ENCODE peak calls at places on chromosomes 3 and 15, in eight cellular contexts. Y is PC-9, Q is OCI-LY7, K is cardiac muscle cell, T is upper lobe of right lung, M is astrocyte of the cerebellum, J is left ventricle myocardium inferior, F is GM10248. O is an unnamed sample.
A peak's percentile ranks its signal among the peaks of the same experiment; 100 is the strongest.

GRCh38 chr3:190048831-190049541 is 71.7 kb downstream of the P3H2 start:
- DNase-seq in Q (no peak), Y (no peak), F (no peak), J (no peak), M (peak; percentile 62), T (no peak), K (no peak), O (peak; percentile 27)

GRCh38 chr3:151903501-151903991 is 30.1 kb downstream of the SUCNR1 start:
- DNase-seq in J (no peak), Y (no peak), Q (no peak), F (no peak), K (peak; percentile 20), T (no peak), M (no peak), O (no peak)

GRCh38 chr15:84734794-84735479 is 13.5 kb upstream of the ZNF592 start:
- DNase-seq in K (peak; percentile 43), Y (peak; percentile 84), T (peak; percentile 78), J (peak; percentile 25), Q (peak; percentile 95), M (no peak), F (peak; percentile 66), O (no peak)

GRCh38 chr3:196985954-196986885 is 17.6 kb upstream of the PIGZ start:
- DNase-seq in J (no peak), Y (no peak), K (no peak), T (peak; percentile 30), M (no peak), Q (no peak), F (no peak), O (no peak)

GRCh38 chr15:58472821-58473581 is 41.2 kb downstream of the LIPC start:
- DNase-seq in Q (peak; percentile 24), M (no peak), Y (peak; percentile 14), F (no peak), J (no peak), K (no peak), T (no peak), O (no peak)

GRCh38 chr3:165728924-165729323 is 108.3 kb downstream of the BCHE start:
- DNase-seq in J (no peak), Q (no peak), Y (no peak), K (no peak), F (no peak), M (no peak), T (no peak), O (no peak)

GRCh38 chr3:127077506-127078064 is 94.7 kb downstream of the PLXNA1 start:
- DNase-seq in Q (no peak), M (no peak), K (no peak), J (no peak), F (no peak), Y (no peak), T (peak; percentile 55), O (no peak)

GRCh38 chr3:171225101-171225674 is 198.7 kb upstream of the SLC2A2 start:
- DNase-seq in K (no peak), F (no peak), Q (no peak), J (no peak), Y (no peak), T (no peak), M (no peak), O (no peak)

GRCh38 chr3:136818191-136818850 is 605 bp upstream of the SLC35G2 start:
- DNase-seq in M (no peak), Y (peak; percentile 39), F (peak; percentile 54), J (peak; percentile 38), T (no peak), K (peak; percentile 15), Q (peak; percentile 46), O (peak; percentile 31)

GRCh38 chr15:31158858-31159569 is 57.5 kb upstream of the TRPM1 start:
- DNase-seq in J (peak; percentile 59), K (no peak), F (no peak), T (no peak), Y (no peak), Q (no peak), M (no peak), O (no peak)

GRCh38 chr15:31159837-31160236 is 58.3 kb upstream of the TRPM1 start:
- DNase-seq in J (no peak), Q (no peak), Y (no peak), T (no peak), M (no peak), F (no peak), K (no peak), O (no peak)

GRCh38 chr15:31156226-31156625 is 54.7 kb upstream of the TRPM1 start:
- DNase-seq in Y (no peak), Q (no peak), M (no peak), K (no peak), J (no peak), T (no peak), F (no peak), O (no peak)

GRCh38 chr15:31156808-31157207 is 55.3 kb upstream of the TRPM1 start:
- DNase-seq in M (no peak), Y (no peak), Q (no peak), K (no peak), J (no peak), F (no peak), T (no peak), O (no peak)

DNA sequence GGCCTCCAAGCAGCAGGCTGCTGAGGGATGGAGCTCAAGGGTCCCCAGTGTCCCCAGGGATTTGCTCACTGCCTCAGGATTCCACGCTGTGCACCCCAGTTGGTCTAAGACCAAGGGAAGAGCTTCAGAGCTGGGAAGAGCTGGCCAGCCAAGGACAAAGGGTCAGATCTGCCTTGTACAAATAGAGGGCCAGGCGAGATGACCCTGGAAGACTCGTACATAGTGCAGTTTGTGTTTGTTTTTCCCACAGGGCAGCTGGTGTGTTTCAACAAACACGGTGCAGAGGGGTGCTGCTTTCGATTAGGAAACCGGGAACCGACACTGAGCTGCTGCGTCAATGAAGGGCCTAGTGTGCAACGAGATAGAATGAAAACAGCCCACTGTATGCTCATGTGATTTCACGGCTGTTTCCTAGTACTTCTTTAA is 56.1 kb upstream of the TRPM1 start:
- DNase-seq in Q (no peak), K (no peak), T (no peak), J (no peak), M (no peak), F (no peak), Y (no peak), O (no peak)
- TF ChIP-seq CTCF in Q (no peak), K (no peak), T (no peak), J (no peak), M (no peak), F (no peak), Y (no peak), O (no peak)

GRCh38 chr3:141486735-141487418 is at the start of gene RASA2:
- DNase-seq in K (peak; percentile 91), F (peak; percentile 91), J (peak; percentile 66), T (peak; percentile 88), Q (peak; percentile 87), Y (peak; percentile 75), M (no peak), O (no peak)

GRCh38 chr3:141489184-141489583 is 2.4 kb downstream of the RASA2 start:
- DNase-seq in M (no peak), T (no peak), Y (no peak), K (no peak), F (no peak), Q (peak; percentile 14), J (no peak), O (no peak)

GRCh38 chr3:141485578-141486415 is 1.0 kb upstream of the RASA2 start:
- DNase-seq in M (no peak), Y (peak; percentile 49), F (no peak), Q (peak; percentile 41), T (no peak), J (no peak), K (no peak), O (no peak)

GRCh38 chr3:141486416-141486734 is 452 bp upstream of the RASA2 start:
- DNase-seq in T (no peak), K (no peak), J (no peak), Q (no peak), F (no peak), Y (no peak), M (no peak), O (no peak)

GRCh38 chr3:141487419-141488345 is 855 bp downstream of the RASA2 start:
- DNase-seq in Q (peak; percentile 94), T (peak; percentile 92), K (peak; percentile 78), J (peak; percentile 62), Y (peak; percentile 82), M (no peak), F (peak; percentile 77), O (peak; percentile 39)
- TF ChIP-seq CTCF in Q (no peak), T (no peak), K (no peak), J (peak; percentile 18), Y (no peak), M (no peak), F (no peak), O (no peak)

GRCh38 chr15:77619883-77620282 is 12.8 kb downstream of the LINGO1 start:
- DNase-seq in Q (no peak), Y (no peak), J (no peak), T (no peak), K (no peak), M (no peak), F (no peak), O (no peak)

GRCh38 chr15:77615472-77615871 is 17.2 kb downstream of the LINGO1 start:
- DNase-seq in K (no peak), Q (no peak), J (no peak), T (no peak), M (no peak), F (no peak), Y (no peak), O (no peak)

GRCh38 chr15:77616072-77616471 is 16.6 kb downstream of the LINGO1 start:
- DNase-seq in T (no peak), J (no peak), Q (no peak), F (no peak), M (no peak), K (no peak), Y (no peak), O (no peak)

GRCh38 chr15:77620297-77620696 is 12.4 kb downstream of the LINGO1 start:
- DNase-seq in M (no peak), K (no peak), T (no peak), Q (no peak), Y (no peak), J (no peak), F (no peak), O (no peak)

DNA sequence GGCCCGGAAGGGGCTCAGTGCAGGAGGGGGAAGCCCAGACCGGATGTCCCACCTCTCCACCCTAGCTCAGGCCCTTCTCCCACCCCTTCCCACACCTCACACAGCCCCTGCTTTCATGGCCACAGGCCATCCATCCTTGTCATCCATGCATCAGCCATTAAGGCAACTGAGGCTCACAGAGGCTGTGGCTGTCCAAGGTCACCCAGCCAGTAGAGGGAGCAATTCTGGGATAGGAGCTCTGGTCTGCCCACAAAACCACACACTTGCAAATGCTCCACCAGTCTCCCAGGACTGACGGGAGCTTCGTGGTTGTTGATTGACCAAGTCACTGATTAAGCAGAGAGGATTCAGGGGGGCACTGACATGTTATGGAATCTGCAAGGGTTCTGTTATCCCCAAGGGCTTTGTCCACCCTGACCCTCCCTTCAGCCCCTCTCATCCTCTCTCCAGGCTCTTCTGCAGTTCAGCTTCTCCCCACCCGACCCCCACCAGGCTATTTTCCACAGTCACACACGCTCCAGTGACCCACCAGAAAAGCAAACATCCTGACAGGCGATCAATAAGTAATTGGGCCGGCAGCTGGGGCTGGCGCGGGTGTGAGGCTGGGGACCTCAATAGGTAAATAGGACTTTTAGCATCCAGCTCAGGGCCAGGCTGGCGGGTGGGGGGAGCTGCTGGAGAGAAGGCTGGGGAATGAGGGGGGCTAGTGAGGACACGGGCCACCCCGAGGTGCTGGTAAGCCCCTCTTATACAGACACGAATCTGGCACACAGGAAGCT is 15.0 kb downstream of the LINGO1 start:
- DNase-seq in F (no peak), K (no peak), J (no peak), Q (peak; percentile 37), M (no peak), Y (peak; percentile 21), T (no peak), O (no peak)
- TF ChIP-seq CTCF in F (peak; percentile 38), K (peak; percentile 45), J (peak; percentile 36), Q (peak; percentile 77), M (peak; percentile 33), Y (peak; percentile 58), T (peak; percentile 21), O (no peak)

GRCh38 chr15:67137951-67138935 is 72.8 kb downstream of the SMAD3 start:
- DNase-seq in Q (no peak), J (no peak), Y (no peak), K (no peak), T (no peak), F (no peak), M (no peak), O (no peak)
- TF ChIP-seq CTCF in Q (no peak), J (no peak), Y (no peak), K (no peak), T (no peak), F (no peak), M (no peak), O (no peak)